ENCODE peak calls at places on chromosomes 5 and 9, in five cellular contexts. One of them, this sample, is unnamed.

GRCh38 chr9:114287001-114287762 is 35.7 kb upstream of the ORM1 start:
- DNase-seq in A549: no peak
- DNase-seq in caudate nucleus: no peak
- DNase-seq in ovary: peak
- DNase-seq in breast epithelium: no peak
- DNase-seq in this sample: no peak

GRCh38 chr5:3701694-3702093 is 106.1 kb downstream of the IRX1 start:
- DNase-seq in ovary: no peak
- DNase-seq in A549: no peak
- DNase-seq in breast epithelium: no peak
- DNase-seq in caudate nucleus: no peak
- DNase-seq in this sample: no peak

GRCh38 chr9:111605041-111605559 is 5.7 kb upstream of the PTGR1 start:
- DNase-seq in caudate nucleus: no peak
- DNase-seq in A549: peak
- DNase-seq in ovary: no peak
- DNase-seq in breast epithelium: no peak
- DNase-seq in this sample: no peak

GRCh38 chr9:130539473-130540223 is 39.7 kb upstream of the FUBP3 start:
- DNase-seq in ovary: no peak
- DNase-seq in caudate nucleus: no peak
- DNase-seq in A549: peak
- DNase-seq in breast epithelium: no peak
- DNase-seq in this sample: no peak

GRCh38 chr5:110547495-110547894 is 179.0 kb downstream of the TMEM232 start:
- DNase-seq in caudate nucleus: no peak
- DNase-seq in breast epithelium: no peak
- DNase-seq in A549: no peak
- DNase-seq in ovary: no peak
- DNase-seq in this sample: no peak

GRCh38 chr5:68424799-68425537 is 209.4 kb downstream of the PIK3R1 start:
- DNase-seq in ovary: no peak
- DNase-seq in breast epithelium: no peak
- DNase-seq in caudate nucleus: no peak
- DNase-seq in A549: no peak
- DNase-seq in this sample: no peak

GRCh38 chr5:151075698-151076331 is 5.0 kb downstream of the TNIP1 start:
- DNase-seq in A549: peak
- DNase-seq in ovary: no peak
- DNase-seq in breast epithelium: no peak
- DNase-seq in caudate nucleus: no peak
- DNase-seq in this sample: no peak

GRCh38 chr9:90455316-90455715 is 187.3 kb downstream of the DIRAS2 start:
- DNase-seq in ovary: no peak
- DNase-seq in A549: no peak
- DNase-seq in caudate nucleus: no peak
- DNase-seq in breast epithelium: no peak
- DNase-seq in this sample: no peak

GRCh38 chr5:93582677-93583524 is at the start of gene NR2F1:
- DNase-seq in caudate nucleus: no peak
- DNase-seq in breast epithelium: peak
- DNase-seq in A549: peak
- DNase-seq in ovary: peak
- DNase-seq in this sample: no peak

GRCh38 chr9:93978498-93978897 is 23.3 kb upstream of the BARX1 start:
- DNase-seq in breast epithelium: no peak
- DNase-seq in A549: no peak
- DNase-seq in caudate nucleus: no peak
- DNase-seq in ovary: no peak
- DNase-seq in this sample: no peak

GRCh38 chr5:122078116-122078865 is at the start of gene LOX:
- DNase-seq in breast epithelium: peak
- DNase-seq in A549: peak
- DNase-seq in caudate nucleus: no peak
- DNase-seq in ovary: peak
- DNase-seq in this sample: no peak

GRCh38 chr9:92749934-92750315 is 14.7 kb downstream of the BICD2 start:
- DNase-seq in ovary: no peak
- DNase-seq in breast epithelium: no peak
- DNase-seq in caudate nucleus: no peak
- DNase-seq in A549: no peak
- DNase-seq in this sample: no peak

GRCh38 chr5:132009706-132010405 is 1.6 kb downstream of the ACSL6 start:
- DNase-seq in ovary: no peak
- DNase-seq in A549: no peak
- DNase-seq in breast epithelium: no peak
- DNase-seq in caudate nucleus: no peak
- DNase-seq in this sample: no peak

GRCh38 chr9:15103321-15103720 is 193.1 kb upstream of the FREM1 start:
- DNase-seq in ovary: no peak
- DNase-seq in breast epithelium: no peak
- DNase-seq in A549: no peak
- DNase-seq in caudate nucleus: no peak
- DNase-seq in this sample: no peak

GRCh38 chr9:126616521-126616976 is 2.8 kb downstream of the LMX1B start:
- DNase-seq in breast epithelium: no peak
- DNase-seq in A549: no peak
- DNase-seq in ovary: no peak
- DNase-seq in caudate nucleus: no peak
- DNase-seq in this sample: no peak

GRCh38 chr9:86722706-86723075 is 224.6 kb downstream of the GAS1 start:
- DNase-seq in A549: no peak
- DNase-seq in ovary: no peak
- DNase-seq in breast epithelium: no peak
- DNase-seq in caudate nucleus: no peak
- DNase-seq in this sample: no peak

GRCh38 chr9:98962861-98963260 is 19.2 kb downstream of the COL15A1 start:
- DNase-seq in A549: no peak
- DNase-seq in ovary: peak
- DNase-seq in caudate nucleus: no peak
- DNase-seq in breast epithelium: no peak
- DNase-seq in this sample: no peak

GRCh38 chr5:177371705-177372533 is 12.3 kb upstream of the SLC34A1 start:
- DNase-seq in breast epithelium: no peak
- DNase-seq in caudate nucleus: no peak
- DNase-seq in ovary: no peak
- DNase-seq in A549: no peak
- DNase-seq in this sample: no peak

GRCh38 chr5:1367149-1367548 is 22.2 kb upstream of the CLPTM1L start:
- DNase-seq in caudate nucleus: no peak
- DNase-seq in A549: no peak
- DNase-seq in breast epithelium: no peak
- DNase-seq in ovary: no peak
- DNase-seq in this sample: no peak

GRCh38 chr5:53545744-53546143 is 14.7 kb upstream of the NDUFS4 start:
- DNase-seq in caudate nucleus: no peak
- DNase-seq in A549: no peak
- DNase-seq in ovary: no peak
- DNase-seq in breast epithelium: no peak
- DNase-seq in this sample: no peak

GRCh38 chr5:72852356-72852755 is 35.9 kb downstream of the TNPO1 start:
- DNase-seq in breast epithelium: no peak
- DNase-seq in caudate nucleus: no peak
- DNase-seq in A549: no peak
- DNase-seq in ovary: no peak
- DNase-seq in this sample: no peak

GRCh38 chr9:74499111-74499601 is 2.0 kb downstream of the RORB start:
- DNase-seq in ovary: no peak
- DNase-seq in A549: no peak
- DNase-seq in caudate nucleus: no peak
- DNase-seq in breast epithelium: no peak
- DNase-seq in this sample: no peak

GRCh38 chr9:107229146-107229545 is 53.9 kb upstream of the RAD23B start:
- DNase-seq in breast epithelium: no peak
- DNase-seq in A549: no peak
- DNase-seq in ovary: no peak
- DNase-seq in caudate nucleus: no peak
- DNase-seq in this sample: no peak

DNA sequence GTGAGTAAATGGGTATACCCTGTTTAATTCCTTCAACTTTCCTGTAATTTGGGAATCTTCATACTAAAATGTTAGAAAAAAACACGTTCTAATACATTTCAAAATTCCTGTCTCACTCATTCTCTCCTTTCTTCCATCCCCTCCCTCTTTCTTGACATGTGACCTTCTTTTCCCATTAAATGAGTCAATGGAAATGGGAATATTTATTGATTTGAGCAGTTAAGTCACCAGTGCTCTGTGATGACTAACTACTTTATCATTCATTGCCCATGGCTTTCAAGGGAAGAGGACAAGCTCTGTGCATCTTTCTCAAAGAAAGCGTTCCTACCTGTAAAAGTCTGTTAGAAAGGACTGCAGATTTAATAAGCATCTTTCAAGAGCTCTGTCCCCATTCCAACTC is 144.4 kb upstream of the MAP3K1 start:
- DNase-seq in A549: no peak
- DNase-seq in caudate nucleus: no peak
- DNase-seq in breast epithelium: no peak
- DNase-seq in ovary: no peak
- DNase-seq in this sample: no peak
- H3K27ac ChIP-seq in A549: no peak
- H3K27ac ChIP-seq in caudate nucleus: no peak
- H3K27ac ChIP-seq in breast epithelium: peak
- H3K27ac ChIP-seq in ovary: no peak
- H3K27ac ChIP-seq in this sample: no peak

GRCh38 chr5:42109006-42109572 is 184.0 kb downstream of the FBXO4 start:
- DNase-seq in ovary: no peak
- DNase-seq in A549: no peak
- DNase-seq in caudate nucleus: no peak
- DNase-seq in breast epithelium: no peak
- DNase-seq in this sample: no peak

GRCh38 chr5:42108468-42108867 is 183.4 kb downstream of the FBXO4 start:
- DNase-seq in caudate nucleus: no peak
- DNase-seq in ovary: no peak
- DNase-seq in breast epithelium: no peak
- DNase-seq in A549: peak
- DNase-seq in this sample: no peak
- H3K27ac ChIP-seq in caudate nucleus: no peak
- H3K27ac ChIP-seq in ovary: no peak
- H3K27ac ChIP-seq in breast epithelium: no peak
- H3K27ac ChIP-seq in A549: no peak
- H3K27ac ChIP-seq in this sample: no peak

DNA sequence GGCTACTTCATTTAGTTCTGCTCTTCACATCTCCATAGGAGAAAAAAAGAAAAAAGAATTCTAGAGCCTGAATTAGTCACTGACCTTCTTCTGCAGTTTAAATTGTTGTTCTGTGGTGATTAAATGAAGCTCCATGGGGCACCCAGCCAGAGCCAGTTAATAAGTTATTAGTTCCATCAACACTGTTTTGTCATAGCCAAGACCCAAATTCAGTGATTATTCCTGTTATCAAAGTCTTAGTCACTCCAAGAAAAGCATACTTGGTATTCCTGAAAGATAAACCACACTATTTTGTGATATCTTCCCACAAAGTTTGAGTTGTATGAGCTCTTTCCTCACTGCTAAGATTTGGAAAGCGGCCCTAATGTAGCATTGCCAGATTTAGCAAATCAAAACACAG is 134.8 kb upstream of the RGMB start:
- DNase-seq in ovary: no peak
- DNase-seq in breast epithelium: no peak
- DNase-seq in caudate nucleus: no peak
- DNase-seq in A549: no peak
- DNase-seq in this sample: no peak
- H3K27ac ChIP-seq in ovary: no peak
- H3K27ac ChIP-seq in breast epithelium: no peak
- H3K27ac ChIP-seq in caudate nucleus: no peak
- H3K27ac ChIP-seq in A549: no peak
- H3K27ac ChIP-seq in this sample: no peak

GRCh38 chr5:102815560-102816324 is 60.6 kb downstream of the PAM start:
- DNase-seq in breast epithelium: no peak
- DNase-seq in caudate nucleus: no peak
- DNase-seq in ovary: no peak
- DNase-seq in A549: no peak
- DNase-seq in this sample: no peak
- H3K27ac ChIP-seq in breast epithelium: no peak
- H3K27ac ChIP-seq in caudate nucleus: no peak
- H3K27ac ChIP-seq in ovary: no peak
- H3K27ac ChIP-seq in A549: no peak
- H3K27ac ChIP-seq in this sample: no peak

DNA sequence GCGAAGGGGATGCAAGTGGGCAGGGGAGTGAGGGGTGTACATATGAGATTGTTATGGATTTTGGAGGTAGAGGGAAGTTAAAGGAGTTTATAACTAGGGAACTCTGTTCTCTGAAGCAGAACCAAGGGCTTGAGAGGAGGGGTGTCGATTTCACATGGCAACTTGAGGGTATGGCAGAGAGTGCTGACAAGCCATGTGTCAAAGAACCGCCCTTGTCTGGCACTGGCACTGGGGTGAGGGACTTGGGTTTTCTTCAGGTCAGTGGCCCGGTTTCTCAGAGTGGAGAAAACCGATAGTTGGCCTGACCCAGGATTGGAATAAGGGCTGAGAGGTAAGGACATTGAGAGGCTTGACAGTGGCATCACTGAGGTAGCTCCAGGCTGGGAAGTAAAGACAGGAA is 47.7 kb upstream of the TESK1 start:
- DNase-seq in ovary: no peak
- DNase-seq in caudate nucleus: no peak
- DNase-seq in breast epithelium: no peak
- DNase-seq in A549: no peak
- DNase-seq in this sample: no peak
- H3K27ac ChIP-seq in ovary: no peak
- H3K27ac ChIP-seq in caudate nucleus: no peak
- H3K27ac ChIP-seq in breast epithelium: no peak
- H3K27ac ChIP-seq in A549: peak
- H3K27ac ChIP-seq in this sample: no peak

This sample was measured in substantia nigra.